ENCODE peak calls at places on chromosomes 2 and 18, in ten cellular contexts. Z is HL-60, H is HepG2, L is AG09319, Y is tibial artery, V is ovary, O is AG04450, S is neural progenitor cell, K is HCT116, Q is GM13977. G is an unnamed sample.

GRCh38 chr2:263774-264492 is at the start of gene SH3YL1:
- DNase-seq in Z (no peak), H (no peak), L (no peak), Y (no peak), V (peak), O (no peak), S (peak), K (peak), Q (peak), G (no peak)

GRCh38 chr2:162301151-162301804 is 17.2 kb downstream of the IFIH1 start:
- DNase-seq in Z (peak), H (peak), L (peak), Y (peak), V (no peak), O (peak), S (peak), K (peak), Q (no peak), G (peak)

GRCh38 chr18:69216390-69216789 is 184.3 kb upstream of the DOK6 start:
- DNase-seq in Z (no peak), H (no peak), L (no peak), Y (no peak), V (no peak), O (no peak), S (no peak), K (no peak), Q (no peak), G (no peak)

GRCh38 chr2:7730990-7731389 is 813.8 kb downstream of the RNF144A start:
- DNase-seq in Z (no peak), H (no peak), L (no peak), Y (no peak), V (no peak), O (no peak), S (no peak), K (no peak), Q (no peak), G (no peak)

GRCh38 chr2:126860395-126860794 is 38.3 kb upstream of the TEX51 start:
- DNase-seq in Z (no peak), H (no peak), L (no peak), Y (no peak), V (no peak), O (no peak), S (no peak), K (no peak), Q (no peak), G (no peak)

GRCh38 chr2:145644820-145645302 is 1124.9 kb upstream of the ZEB2 start:
- DNase-seq in Z (no peak), H (no peak), L (no peak), Y (no peak), V (no peak), O (no peak), S (peak), K (no peak), Q (peak), G (no peak)

GRCh38 chr2:157182204-157182709 is 75.2 kb upstream of the GALNT5 start:
- DNase-seq in Z (no peak), H (no peak), L (no peak), Y (no peak), V (no peak), O (no peak), S (no peak), K (no peak), Q (no peak), G (no peak)

GRCh38 chr18:12027480-12027879 is 46.2 kb downstream of the IMPA2 start:
- DNase-seq in Z (no peak), H (no peak), L (no peak), Y (no peak), V (no peak), O (no peak), S (no peak), K (no peak), Q (no peak), G (no peak)

GRCh38 chr2:226683196-226683595 is 116.4 kb downstream of the IRS1 start:
- DNase-seq in Z (no peak), H (no peak), L (no peak), Y (no peak), V (no peak), O (no peak), S (no peak), K (no peak), Q (no peak), G (peak)

GRCh38 chr2:136206613-136207012 is 88.7 kb upstream of the CXCR4 start:
- DNase-seq in Z (no peak), H (no peak), L (no peak), Y (no peak), V (no peak), O (no peak), S (no peak), K (no peak), Q (peak), G (no peak)

GRCh38 chr2:18516112-18516511 is 44.3 kb downstream of the RDH14 start:
- DNase-seq in Z (no peak), H (no peak), L (no peak), Y (no peak), V (no peak), O (peak), S (peak), K (no peak), Q (no peak), G (no peak)

GRCh38 chr2:151851761-151852160 is 23.5 kb upstream of the ARL5A start:
- DNase-seq in Z (no peak), H (peak), L (no peak), Y (no peak), V (no peak), O (no peak), S (peak), K (no peak), Q (no peak), G (peak)

GRCh38 chr2:52036853-52037252 is 1004.9 kb upstream of the NRXN1 start:
- DNase-seq in Z (no peak), H (no peak), L (no peak), Y (no peak), V (no peak), O (no peak), S (no peak), K (no peak), Q (no peak), G (no peak)

GRCh38 chr2:197919487-197919886 is 115.1 kb downstream of the PLCL1 start:
- DNase-seq in Z (peak), H (no peak), L (no peak), Y (no peak), V (no peak), O (no peak), S (no peak), K (no peak), Q (no peak), G (no peak)

GRCh38 chr2:236545248-236545658 is 24.4 kb upstream of the ACKR3 start:
- DNase-seq in Z (no peak), H (no peak), L (no peak), Y (no peak), V (no peak), O (no peak), S (no peak), K (no peak), Q (peak), G (no peak)

GRCh38 chr2:1653137-1653789 is 91.1 kb downstream of the PXDN start:
- DNase-seq in Z (no peak), H (no peak), L (peak), Y (peak), V (peak), O (peak), S (no peak), K (no peak), Q (no peak), G (peak)

GRCh38 chr2:180742809-180743208 is 237.6 kb upstream of the UBE2E3 start:
- DNase-seq in Z (no peak), H (peak), L (no peak), Y (no peak), V (no peak), O (no peak), S (no peak), K (no peak), Q (no peak), G (no peak)

GRCh38 chr2:42342061-42342794 is 18.8 kb downstream of the COX7A2L start:
- DNase-seq in Z (no peak), H (peak), L (peak), Y (peak), V (no peak), O (peak), S (no peak), K (peak), Q (no peak), G (peak)

GRCh38 chr18:75003089-75003488 is 205.8 kb downstream of the PTGR3 start:
- DNase-seq in Z (no peak), H (no peak), L (no peak), Y (no peak), V (no peak), O (no peak), S (no peak), K (no peak), Q (no peak), G (no peak)

GRCh38 chr2:10382313-10383061 is 65.6 kb downstream of the ODC1 start:
- DNase-seq in Z (peak), H (no peak), L (no peak), Y (peak), V (no peak), O (no peak), S (peak), K (no peak), Q (no peak), G (no peak)

GRCh38 chr2:215612770-215613169 is 176.9 kb upstream of the FN1 start:
- DNase-seq in Z (no peak), H (no peak), L (no peak), Y (no peak), V (no peak), O (peak), S (no peak), K (no peak), Q (peak), G (no peak)

DNA sequence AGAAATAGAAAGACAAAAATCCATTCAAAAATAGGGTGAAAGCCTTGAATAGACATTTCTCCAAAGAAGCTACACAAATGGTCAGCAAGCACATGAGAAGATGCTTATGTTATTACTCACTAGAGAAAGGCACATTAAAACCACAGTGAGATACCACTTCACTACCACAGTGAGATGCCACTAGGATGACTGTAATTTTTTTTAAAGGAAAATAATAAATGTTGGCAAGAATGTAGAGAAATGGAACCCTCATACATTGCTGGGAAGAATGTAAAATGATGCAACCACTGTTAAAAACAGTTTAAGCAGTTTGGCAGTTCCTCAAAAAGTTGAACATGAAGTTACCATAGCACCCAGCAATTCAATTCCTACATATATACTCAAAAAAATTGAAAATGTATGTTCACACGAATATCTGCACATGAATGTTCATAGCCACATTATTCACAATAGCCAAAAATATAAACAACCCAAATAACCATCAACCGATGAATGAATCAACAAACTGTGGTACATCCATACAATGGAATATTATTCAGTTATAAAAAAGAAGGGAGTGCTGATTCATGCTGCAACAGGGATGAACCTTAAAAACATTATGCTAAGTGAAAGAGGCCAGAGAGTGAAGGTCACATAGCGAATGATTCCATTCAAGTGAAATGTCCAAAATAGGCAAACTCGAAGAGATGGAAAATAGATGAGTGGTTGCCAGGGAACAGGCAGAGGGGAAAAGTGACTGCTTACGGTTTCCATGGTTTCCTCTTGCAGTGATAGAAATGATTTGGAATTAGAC is 156.3 kb upstream of the NDUFV2 start:
- DNase-seq in Z (no peak), H (no peak), L (peak), Y (no peak), V (no peak), O (peak), S (no peak), K (no peak), Q (no peak), G (peak)
- TF ChIP-seq CTCF in Z (no peak), H (no peak), L (no peak), Y (no peak), V (no peak), O (no peak), S (no peak), K (no peak), Q (no peak), G (no peak)

DNA sequence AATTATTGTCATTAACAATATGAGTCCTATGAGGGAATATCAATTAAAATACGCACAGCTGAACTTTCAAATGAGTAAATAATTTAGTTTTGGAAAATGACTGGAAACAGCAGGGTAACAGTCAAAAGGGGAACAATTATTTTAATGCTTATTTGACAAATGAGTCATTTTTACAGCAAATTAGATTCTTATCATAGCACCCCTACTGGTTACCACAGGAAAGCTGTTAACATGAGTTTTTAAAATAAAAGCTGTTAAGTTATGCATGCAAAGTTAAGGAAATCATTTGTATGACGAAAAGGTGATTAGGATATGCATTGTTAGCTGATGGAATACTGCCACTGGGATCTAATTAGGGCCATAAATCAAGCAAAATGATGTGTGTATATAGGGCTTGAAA is 435.1 kb upstream of the MEIS1 start:
- DNase-seq in Z (no peak), H (no peak), L (no peak), Y (no peak), V (no peak), O (no peak), S (no peak), K (no peak), Q (no peak), G (no peak)
- TF ChIP-seq CTCF in Z (peak), H (no peak), L (no peak), Y (no peak), V (no peak), O (no peak), S (no peak), K (peak), Q (no peak), G (peak)

GRCh38 chr2:205129531-205129930 is 552.8 kb upstream of the NRP2 start:
- DNase-seq in Z (no peak), H (no peak), L (no peak), Y (no peak), V (no peak), O (no peak), S (no peak), K (no peak), Q (no peak), G (no peak)

GRCh38 chr2:205133544-205133943 is 548.8 kb upstream of the NRP2 start:
- DNase-seq in Z (no peak), H (no peak), L (no peak), Y (peak), V (peak), O (no peak), S (no peak), K (no peak), Q (no peak), G (no peak)

GRCh38 chr2:205130111-205130829 is 552.0 kb upstream of the NRP2 start:
- DNase-seq in Z (no peak), H (no peak), L (no peak), Y (no peak), V (no peak), O (no peak), S (no peak), K (no peak), Q (no peak), G (no peak)
- TF ChIP-seq CTCF in Z (no peak), H (no peak), L (no peak), Y (no peak), V (no peak), O (no peak), S (no peak), K (no peak), Q (no peak), G (peak)

GRCh38 chr2:230325316-230326243 is 1.4 kb upstream of the SP140L start:
- DNase-seq in Z (no peak), H (no peak), L (no peak), Y (no peak), V (no peak), O (no peak), S (no peak), K (no peak), Q (no peak), G (no peak)

GRCh38 chr2:230321031-230321430 is 6.0 kb upstream of the SP140L start:
- DNase-seq in Z (no peak), H (no peak), L (no peak), Y (no peak), V (no peak), O (no peak), S (no peak), K (no peak), Q (no peak), G (no peak)

GRCh38 chr2:230324503-230324902 is 2.5 kb upstream of the SP140L start:
- DNase-seq in Z (no peak), H (no peak), L (no peak), Y (no peak), V (no peak), O (no peak), S (no peak), K (no peak), Q (no peak), G (no peak)

GRCh38 chr2:230322561-230323384 is 4.2 kb upstream of the SP140L start:
- DNase-seq in Z (no peak), H (no peak), L (no peak), Y (no peak), V (no peak), O (no peak), S (no peak), K (no peak), Q (no peak), G (no peak)

DNA sequence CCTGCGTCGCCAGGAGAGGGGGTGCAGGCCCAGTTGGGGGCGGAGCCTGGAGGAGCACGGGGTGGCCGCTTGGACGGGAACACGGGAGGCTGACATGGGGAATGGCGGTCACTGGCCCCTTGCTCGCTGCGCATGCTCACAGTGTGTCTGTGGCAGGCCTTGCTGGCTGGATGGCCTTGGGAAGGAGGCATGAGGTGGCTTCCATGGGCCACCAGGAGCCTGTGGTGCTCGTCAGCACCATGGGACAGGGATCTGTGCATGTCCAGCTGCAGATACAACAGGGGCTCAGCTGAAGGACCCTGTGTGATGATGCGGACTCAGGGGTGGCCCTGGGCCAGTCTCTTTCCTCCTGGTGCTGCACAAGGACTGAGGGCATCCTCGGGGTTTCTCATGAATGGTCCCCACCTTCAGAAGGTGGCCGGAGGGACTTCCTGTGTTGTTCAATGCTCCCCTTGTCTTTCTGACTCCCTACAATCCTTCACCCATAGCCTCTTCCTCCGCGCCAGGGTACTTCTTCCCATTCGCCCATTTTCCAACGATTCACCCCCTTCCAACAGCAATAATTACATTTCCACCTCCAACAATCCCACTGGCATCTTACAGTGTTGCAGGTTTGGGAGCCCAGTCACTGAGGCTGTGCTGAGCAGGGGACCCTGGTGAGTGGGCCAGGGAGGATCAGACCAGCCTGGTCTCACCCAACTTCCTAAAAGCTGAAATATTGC is 3.4 kb upstream of the SP140L start:
- DNase-seq in Z (no peak), H (peak), L (no peak), Y (no peak), V (no peak), O (no peak), S (no peak), K (peak), Q (no peak), G (no peak)
- TF ChIP-seq CTCF in Z (peak), H (peak), L (peak), Y (no peak), V (no peak), O (no peak), S (no peak), K (peak), Q (no peak), G (no peak)

GRCh38 chr2:138922973-138923563 is 142.9 kb upstream of the NXPH2 start:
- DNase-seq in Z (no peak), H (peak), L (no peak), Y (no peak), V (no peak), O (no peak), S (peak), K (peak), Q (no peak), G (no peak)
- TF ChIP-seq CTCF in Z (no peak), H (peak), L (peak), Y (no peak), V (no peak), O (no peak), S (peak), K (peak), Q (peak), G (peak)

GRCh38 chr2:62412347-62412742 is 93.7 kb downstream of the TMEM17 start:
- DNase-seq in Z (no peak), H (no peak), L (no peak), Y (no peak), V (no peak), O (no peak), S (no peak), K (no peak), Q (no peak), G (no peak)
- TF ChIP-seq CTCF in Z (no peak), H (no peak), L (no peak), Y (no peak), V (no peak), O (no peak), S (peak), K (no peak), Q (no peak), G (no peak)

DNA sequence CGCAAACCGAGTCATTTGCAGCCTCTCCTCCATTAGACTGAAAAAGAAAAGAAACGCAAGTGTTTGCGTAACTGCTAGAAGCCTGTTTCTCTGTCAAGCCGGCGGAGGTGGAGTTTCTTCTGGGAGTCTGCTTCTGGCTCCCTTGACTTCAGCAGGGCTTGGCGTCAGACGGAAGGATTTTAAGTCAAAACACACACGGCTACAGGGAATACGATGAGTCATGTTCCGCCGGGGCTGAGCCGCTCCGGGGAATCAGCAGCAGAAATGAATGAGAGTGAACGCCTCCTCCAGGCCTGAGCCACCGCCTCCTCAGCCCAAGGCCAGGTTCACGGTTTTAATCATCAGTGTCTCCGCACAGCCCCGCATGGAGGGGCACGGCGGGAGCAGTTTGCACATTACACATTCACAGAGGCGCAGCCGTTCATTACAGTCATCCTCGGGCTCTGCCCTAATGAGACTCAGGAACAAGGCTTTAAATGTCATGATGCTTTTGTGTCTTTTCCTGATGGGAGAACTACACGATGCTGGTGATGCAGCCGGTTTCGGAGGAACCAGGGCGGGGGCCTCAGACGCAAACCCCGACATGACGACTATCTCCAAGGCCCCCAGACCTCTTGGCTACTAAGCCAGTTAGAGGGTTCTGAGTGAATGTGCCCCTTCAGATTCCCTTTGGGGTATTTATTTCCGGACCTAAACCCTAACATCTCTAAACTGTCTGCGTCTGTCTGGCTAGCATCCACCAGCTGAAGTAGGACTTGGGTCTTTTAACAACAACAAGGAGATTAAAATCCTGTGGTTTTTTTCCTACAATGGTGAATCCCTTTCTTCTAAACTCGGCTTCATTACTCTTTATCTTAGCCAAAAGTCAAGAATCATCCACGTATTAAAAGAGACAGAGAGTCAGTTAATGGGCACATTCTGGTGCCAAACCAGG is 11.1 kb upstream of the SCG2 start:
- DNase-seq in Z (peak), H (peak), L (peak), Y (peak), V (peak), O (peak), S (peak), K (peak), Q (no peak), G (peak)
- TF ChIP-seq CTCF in Z (no peak), H (no peak), L (peak), Y (no peak), V (no peak), O (peak), S (no peak), K (no peak), Q (no peak), G (peak)

GRCh38 chr18:59067873-59068272 is 71.8 kb upstream of the SEC11C start:
- DNase-seq in Z (no peak), H (no peak), L (no peak), Y (no peak), V (no peak), O (no peak), S (peak), K (no peak), Q (no peak), G (no peak)
- TF ChIP-seq CTCF in Z (peak), H (peak), L (peak), Y (peak), V (no peak), O (peak), S (peak), K (peak), Q (peak), G (peak)